ENCODE peak calls at places on chromosomes 16 and 17, in four cellular contexts. Z is WERI-Rb-1; F is CD8-positive, alpha-beta memory T cell; B is stomach. C is an unnamed sample.
A peak's percentile ranks its signal among the peaks of the same experiment; 100 is the strongest.

GRCh38 chr16:77169650-77170236 is 21.2 kb upstream of the MON1B start:
- DNase-seq in Z (peak; percentile 66), F (no peak), B (peak; percentile 47), C (peak; percentile 65)

GRCh38 chr17:12438813-12439586 is 226.7 kb upstream of the MYOCD start:
- DNase-seq in Z (no peak), F (no peak), B (no peak), C (no peak)

GRCh38 chr16:78822509-78822908 is 723.1 kb downstream of the WWOX start:
- DNase-seq in Z (no peak), F (no peak), B (no peak), C (no peak)

GRCh38 chr16:15836965-15837611 is 19.7 kb downstream of the MYH11 start:
- DNase-seq in Z (no peak), F (no peak), B (no peak), C (no peak)

GRCh38 chr17:22266231-22266630 is 573.9 kb downstream of the KCNJ18 start:
- DNase-seq in Z (peak; percentile 58), F (no peak), B (peak; percentile 17), C (no peak)

GRCh38 chr17:42288985-42289862 is 926 bp downstream of the STAT5A start:
- DNase-seq in Z (no peak), F (peak; percentile 62), B (peak; percentile 55), C (peak; percentile 86)

GRCh38 chr17:28900986-28901726 is 1.7 kb downstream of the DHRS13 start:
- DNase-seq in Z (no peak), F (no peak), B (no peak), C (peak; percentile 42)

GRCh38 chr16:84616515-84616914 is 1.4 kb downstream of the COTL1 start:
- DNase-seq in Z (no peak), F (no peak), B (no peak), C (no peak)

GRCh38 chr17:55286681-55287589 is 22.2 kb downstream of the HLF start:
- DNase-seq in Z (no peak), F (no peak), B (peak; percentile 78), C (no peak)

GRCh38 chr17:7707446-7707845 is 2.4 kb downstream of the EFNB3 start:
- DNase-seq in Z (no peak), F (no peak), B (no peak), C (peak; percentile 66)

GRCh38 chr17:52744179-52744578 is 585.7 kb upstream of the CA10 start:
- DNase-seq in Z (no peak), F (no peak), B (no peak), C (no peak)

GRCh38 chr16:83615131-83615530 is 192.6 kb upstream of the HSBP1 start:
- DNase-seq in Z (peak; percentile 10), F (no peak), B (no peak), C (no peak)

GRCh38 chr17:81973432-81973831 is 4.0 kb upstream of the ASPSCR1 start:
- DNase-seq in Z (no peak), F (no peak), B (no peak), C (no peak)

DNA sequence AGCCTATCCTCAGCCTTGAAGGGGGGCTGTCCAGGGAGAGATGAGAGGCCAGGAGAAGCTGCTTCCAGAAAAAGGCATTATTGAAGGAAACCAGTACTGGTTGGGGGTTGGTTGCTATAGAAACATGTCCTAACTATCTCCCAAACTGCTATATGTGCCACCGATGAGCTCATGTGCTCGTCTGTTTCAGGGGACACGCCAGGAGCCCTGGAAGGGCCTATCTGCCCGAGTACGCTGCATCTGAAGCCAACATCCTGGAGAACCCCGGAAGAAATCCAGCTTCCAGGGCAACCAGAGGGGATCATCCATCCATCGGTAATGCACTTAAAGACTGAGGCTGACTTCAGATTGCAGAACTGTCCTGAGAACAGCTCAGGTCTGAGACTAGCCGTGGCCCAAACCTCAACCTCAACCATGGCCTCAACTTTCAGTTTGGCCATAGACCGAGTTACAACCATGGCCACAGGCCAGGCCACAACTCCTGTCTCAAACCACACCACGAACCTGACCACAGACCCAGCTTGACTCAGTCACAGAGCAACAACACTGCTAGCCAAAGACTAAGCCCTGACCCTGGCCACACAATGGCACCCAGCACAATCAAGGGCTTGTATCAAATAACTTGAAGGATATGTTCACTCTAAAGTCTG is 10.2 kb downstream of the PITPNM3 start:
- DNase-seq in Z (no peak), F (no peak), B (no peak), C (no peak)
- H3K4me3 ChIP-seq in Z (no peak overlapping the region), F (no peak overlapping the region), B (no peak overlapping the region), C (no peak overlapping the region)

DNA sequence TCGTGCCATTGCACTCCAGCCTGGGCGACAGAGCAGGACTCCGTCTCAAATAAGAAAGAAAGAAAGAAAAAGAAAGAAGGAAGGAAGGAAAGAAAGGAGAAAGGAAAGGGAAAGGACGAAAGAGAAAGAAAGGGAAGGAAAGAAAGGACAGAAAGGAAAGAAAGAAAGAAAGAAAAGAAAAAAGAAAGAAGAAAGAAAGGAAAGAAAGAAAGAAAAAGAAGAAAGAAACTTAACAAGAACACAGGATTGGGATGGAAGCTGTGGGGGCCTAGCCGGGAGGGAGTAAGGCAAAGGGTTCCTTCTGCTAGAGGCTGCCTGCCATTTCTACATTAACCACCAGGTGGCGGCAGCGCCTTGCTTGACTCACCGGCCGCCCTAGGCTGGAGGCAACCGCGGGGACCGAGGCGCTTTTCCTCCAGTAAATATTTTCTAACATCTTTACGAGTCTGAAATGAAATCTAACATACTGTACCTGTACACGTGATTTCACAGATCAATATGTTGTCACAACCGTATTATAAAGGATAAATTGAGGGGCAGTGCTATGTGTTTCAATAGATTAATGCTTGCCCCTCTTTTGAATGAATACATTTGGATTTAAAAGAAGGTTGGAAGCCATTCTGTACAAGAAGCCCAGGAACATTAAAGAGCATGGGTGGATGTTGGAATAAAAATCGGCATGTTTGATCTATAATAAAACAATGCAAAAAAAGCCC is 6.1 kb downstream of the GJD3 start:
- DNase-seq in Z (peak; percentile 94), F (peak; percentile 74), B (peak; percentile 94), C (peak; percentile 98)
- H3K4me3 ChIP-seq in Z (peak overlapping the region; percentile 29), F (no peak overlapping the region), B (no peak overlapping the region), C (no peak overlapping the region)

DNA sequence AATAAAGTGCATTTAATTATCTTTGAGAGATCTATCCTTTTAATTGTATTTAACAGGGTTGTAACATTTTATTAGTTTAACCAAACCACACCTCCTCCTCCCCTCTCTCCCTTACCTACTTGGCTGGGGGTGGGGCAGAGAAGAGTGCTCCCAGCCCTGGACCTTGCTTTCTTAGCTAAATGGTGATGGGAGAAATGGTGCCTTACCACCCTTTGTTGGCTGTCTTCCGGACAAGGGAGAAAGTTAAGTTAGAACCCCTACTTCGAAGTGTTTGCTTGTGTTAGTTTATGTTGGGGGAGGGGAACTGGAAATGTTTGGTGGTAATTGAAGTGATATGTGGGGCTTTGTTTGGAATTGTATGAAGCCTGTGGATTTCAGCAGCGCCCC is 3.9 kb downstream of the FZD2 start:
- DNase-seq in Z (no peak), F (no peak), B (no peak), C (peak; percentile 56)
- H3K4me3 ChIP-seq in Z (no peak overlapping the region), F (no peak overlapping the region), B (no peak overlapping the region), C (no peak overlapping the region)

GRCh38 chr17:50564916-50565315 is 4.4 kb downstream of the CACNA1G start:
- DNase-seq in Z (peak; percentile 61), F (no peak), B (no peak), C (no peak)
- H3K4me3 ChIP-seq in Z (no peak overlapping the region), F (no peak overlapping the region), B (no peak overlapping the region), C (peak overlapping the region; percentile 12)

GRCh38 chr16:55331648-55332185 is 7.7 kb downstream of the IRX6 start:
- DNase-seq in Z (peak; percentile 22), F (no peak), B (no peak), C (peak; percentile 41)
- H3K4me3 ChIP-seq in Z (peak overlapping the region; percentile 27), F (no peak overlapping the region), B (peak overlapping the region; percentile 10), C (peak overlapping the region; percentile 46)

GRCh38 chr16:28610595-28611270 is 889 bp upstream of the SULT1A1 start:
- DNase-seq in Z (no peak), F (no peak), B (peak; percentile 26), C (peak; percentile 86)

GRCh38 chr16:28606291-28607115 is 3.3 kb downstream of the SULT1A1 start:
- DNase-seq in Z (no peak), F (no peak), B (no peak), C (no peak)

GRCh38 chr16:28607116-28607623 is 2.7 kb downstream of the SULT1A1 start:
- DNase-seq in Z (no peak), F (no peak), B (no peak), C (no peak)

GRCh38 chr16:28604186-28604565 is 5.7 kb downstream of the SULT1A1 start:
- DNase-seq in Z (no peak), F (no peak), B (no peak), C (no peak)

DNA sequence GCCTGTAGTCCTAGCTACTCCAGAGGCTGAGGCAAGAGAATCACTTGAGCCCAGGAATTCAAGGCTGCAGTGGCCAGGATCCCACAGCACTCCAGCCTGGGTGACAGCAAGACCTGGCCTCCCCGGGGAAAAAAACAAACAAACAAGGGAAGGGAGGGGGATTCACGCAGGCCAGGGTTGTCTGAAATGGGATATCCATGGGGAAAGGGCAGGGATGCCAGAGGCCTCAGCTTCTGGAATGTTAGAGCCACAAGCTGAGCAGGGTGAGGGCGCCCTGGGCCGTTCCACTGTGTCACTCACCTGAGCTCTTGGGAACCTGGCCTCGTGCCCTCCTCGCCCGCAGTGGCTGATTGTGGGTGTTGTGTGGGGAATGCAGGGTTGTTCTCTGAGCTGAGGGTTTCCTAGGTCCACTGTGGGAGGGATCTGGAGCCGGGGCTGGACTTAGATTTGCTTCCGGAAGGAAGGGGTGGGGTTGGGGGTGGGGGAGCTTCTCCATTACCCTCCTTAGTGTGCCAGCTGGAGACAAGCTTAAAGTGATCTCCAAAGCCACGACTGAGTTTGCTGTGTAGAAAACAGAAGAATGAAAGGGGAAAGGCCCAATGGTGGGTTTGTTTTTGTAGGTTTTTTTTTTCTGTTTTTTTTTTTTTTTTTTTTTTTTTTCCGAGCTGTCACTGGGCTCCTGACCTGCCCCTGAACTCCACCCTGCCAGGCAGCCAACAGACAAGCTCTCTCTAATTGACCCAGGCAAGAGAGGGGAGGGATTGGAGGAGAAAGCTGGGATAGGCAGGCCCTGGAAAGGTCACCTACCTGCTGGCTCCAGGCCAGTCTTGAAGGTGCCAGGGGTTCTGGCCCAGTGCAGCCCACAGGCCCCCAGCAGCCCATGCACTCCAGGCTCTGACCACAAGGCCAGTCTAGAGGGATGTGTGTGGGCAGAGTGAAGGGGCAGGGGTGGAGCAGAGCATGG is at the start of gene SULT1A1:
- DNase-seq in Z (peak; percentile 78), F (no peak), B (peak; percentile 92), C (peak; percentile 75)
- H3K4me3 ChIP-seq in Z (peak within 1 kb of the TSS; percentile 39), F (no peak within 1 kb of the TSS), B (peak within 1 kb of the TSS; percentile 39), C (no peak within 1 kb of the TSS)

C was measured in H7.